ENCODE peak calls at places on chromosomes 2 and 18, in seven cellular contexts. K is H9, E is CD14-positive monocyte, S is amygdala, C is fibroblast of the aortic adventitia, Z is body of pancreas, V is nephron progenitor cell. X is an unnamed sample.

GRCh38 chr2:207107551-207107950 is 58.2 kb downstream of the KLF7 start:
- DNase-seq in K (no peak), S (peak), E (no peak), Z (no peak), C (no peak), V (no peak), X (no peak)

GRCh38 chr2:202765435-202765834 is 106.1 kb downstream of the ICA1L start:
- DNase-seq in S (no peak), K (no peak), E (no peak), Z (no peak), C (no peak), V (no peak), X (no peak)

GRCh38 chr18:58669731-58670379 is 1.4 kb upstream of the MALT1 start:
- DNase-seq in Z (no peak), E (no peak), K (no peak), S (no peak), C (no peak), V (no peak), X (peak)

GRCh38 chr2:10844083-10844482 is 31.5 kb upstream of the PDIA6 start:
- DNase-seq in E (no peak), K (peak), S (no peak), V (no peak), Z (peak), C (peak), X (no peak)

GRCh38 chr2:17747684-17748452 is 5.7 kb downstream of the SMC6 start:
- DNase-seq in K (peak), E (no peak), Z (no peak), V (no peak), C (peak), S (no peak), X (peak)

GRCh38 chr2:229591611-229592010 is 122.7 kb downstream of the DNER start:
- DNase-seq in C (no peak), V (no peak), Z (no peak), S (peak), E (no peak), K (no peak), X (no peak)

GRCh38 chr2:218894168-218895157 is 13.8 kb downstream of the WNT10A start:
- DNase-seq in E (no peak), Z (no peak), C (no peak), V (no peak), S (no peak), K (no peak), X (no peak)

GRCh38 chr2:1789610-1790009 is 45.3 kb upstream of the PXDN start:
- DNase-seq in E (no peak), V (no peak), C (no peak), S (no peak), Z (no peak), K (no peak), X (no peak)

GRCh38 chr2:38933653-38934052 is 44.0 kb downstream of the ARHGEF33 start:
- DNase-seq in Z (no peak), C (peak), S (no peak), K (no peak), E (no peak), V (no peak), X (peak)

GRCh38 chr2:114517580-114517979 is 75.1 kb downstream of the DPP10 start:
- DNase-seq in E (no peak), Z (no peak), V (no peak), C (no peak), K (no peak), S (no peak), X (no peak)

GRCh38 chr2:129820908-129821307 is 158.6 kb upstream of the RAB6C start:
- DNase-seq in E (no peak), Z (no peak), S (no peak), V (no peak), K (no peak), C (no peak), X (no peak)

GRCh38 chr2:34096552-34097171 is 497.6 kb upstream of the FAM98A start:
- DNase-seq in Z (peak), V (peak), C (peak), E (no peak), S (peak), K (peak), X (peak)

GRCh38 chr18:31992836-31993575 is 25.6 kb upstream of the RNF125 start:
- DNase-seq in Z (no peak), C (peak), V (no peak), S (no peak), K (peak), E (no peak), X (no peak)

GRCh38 chr2:179646173-179646762 is 215.1 kb downstream of the ZNF385B start:
- DNase-seq in Z (no peak), S (no peak), C (no peak), V (no peak), K (no peak), E (no peak), X (no peak)

GRCh38 chr2:240480834-240481623 is 45.6 kb downstream of the GPC1 start:
- DNase-seq in Z (no peak), V (no peak), E (peak), C (no peak), K (peak), S (no peak), X (no peak)

GRCh38 chr2:162103443-162104009 is 29.5 kb upstream of the DPP4 start:
- DNase-seq in E (no peak), V (no peak), C (peak), Z (no peak), K (no peak), S (no peak), X (peak)

GRCh38 chr2:170929686-170930050 is 615 bp downstream of the GORASP2 start:
- DNase-seq in E (no peak), S (no peak), V (peak), K (peak), C (peak), Z (peak), X (peak)

GRCh38 chr2:189709761-189710160 is 35.3 kb downstream of the ANKAR start:
- DNase-seq in C (no peak), V (no peak), K (no peak), Z (no peak), S (no peak), E (no peak), X (no peak)

GRCh38 chr2:218400167-218400929 is 680 bp downstream of the CTDSP1 start:
- DNase-seq in S (peak), E (no peak), V (peak), C (no peak), K (peak), Z (peak), X (no peak)

GRCh38 chr18:78619854-78620253 is 359.8 kb upstream of the SALL3 start:
- DNase-seq in V (no peak), S (no peak), C (no peak), Z (no peak), E (no peak), K (peak), X (no peak)